ENCODE peak calls at places on chromosomes 12 and 14, in four cellular contexts. F is GM12878, K is HepG2, L is K562. T is an unnamed sample.

GRCh38 chr12:53530056-53530455 is 22.8 kb upstream of the NPFF start:
- DNase-seq in K (no peak), L (no peak), F (no peak), T (no peak)

GRCh38 chr12:101436146-101436545 is 28.6 kb upstream of the ARL1 start:
- DNase-seq in L (no peak), F (no peak), K (no peak), T (no peak)

GRCh38 chr12:53210843-53211242 is 3.8 kb upstream of the ITGB7 start:
- DNase-seq in L (no peak), K (no peak), F (no peak), T (no peak)

GRCh38 chr12:11886339-11886738 is 184.4 kb upstream of the BCL2L14 start:
- DNase-seq in K (no peak), L (no peak), F (no peak), T (no peak)

GRCh38 chr12:88172844-88173407 is 30.8 kb downstream of the TMTC3 start:
- DNase-seq in K (no peak), F (no peak), L (no peak), T (no peak)

GRCh38 chr14:69859591-69859990 is 19.6 kb upstream of the SMOC1 start:
- DNase-seq in K (no peak), L (no peak), F (no peak), T (no peak)

GRCh38 chr12:110857528-110857927 is 10.7 kb downstream of the CCDC63 start:
- DNase-seq in L (no peak), F (no peak), K (no peak), T (peak)

GRCh38 chr12:104859144-104859543 is 98.9 kb downstream of the SLC41A2 start:
- DNase-seq in F (no peak), L (no peak), K (no peak), T (no peak)

GRCh38 chr14:77376380-77376770 is 519 bp downstream of the TMED8 start:
- DNase-seq in L (peak), F (no peak), K (no peak), T (peak)

GRCh38 chr12:103495158-103495782 is 498 bp downstream of the C12orf42 start:
- DNase-seq in L (peak), F (no peak), K (no peak), T (peak)

GRCh38 chr12:54932691-54933090 is 51.9 kb downstream of the TESPA1 start:
- DNase-seq in L (peak), F (no peak), K (no peak), T (no peak)

GRCh38 chr12:80195143-80195726 is 95.9 kb downstream of the OTOGL start:
- DNase-seq in L (no peak), F (no peak), K (peak), T (peak)

GRCh38 chr14:62657376-62657775 is 387.9 kb downstream of the KCNH5 start:
- DNase-seq in F (no peak), L (no peak), K (no peak), T (peak)

GRCh38 chr14:100836053-100836805 is 10.3 kb downstream of the MEG3 start:
- DNase-seq in K (no peak), F (no peak), L (no peak), T (no peak)

GRCh38 chr12:89836026-89836425 is 127.4 kb upstream of the ATP2B1 start:
- DNase-seq in K (no peak), F (no peak), L (no peak), T (no peak)

GRCh38 chr12:68310370-68310769 is 21.8 kb downstream of the MDM1 start:
- DNase-seq in L (no peak), K (no peak), F (no peak), T (no peak)

GRCh38 chr12:31005944-31006361 is 67.7 kb upstream of the DDX11 start:
- DNase-seq in F (no peak), K (no peak), L (no peak), T (no peak)

GRCh38 chr14:68863610-68864300 is 70.9 kb upstream of the ZFP36L1 start:
- DNase-seq in F (no peak), L (no peak), K (no peak), T (no peak)

GRCh38 chr12:50979369-50980052 is 27.2 kb downstream of the HIGD1C start:
- DNase-seq in F (peak), L (no peak), K (no peak), T (no peak)

GRCh38 chr12:24754690-24755638 is 193.9 kb downstream of the BCAT1 start:
- DNase-seq in K (peak), L (no peak), F (no peak), T (no peak)

GRCh38 chr14:94373708-94374107 is 14.7 kb downstream of the SERPINA1 start:
- DNase-seq in L (no peak), K (no peak), F (no peak), T (no peak)

GRCh38 chr12:3730111-3730510 is 22.8 kb downstream of the CRACR2A start:
- DNase-seq in K (no peak), F (no peak), L (no peak), T (no peak)

GRCh38 chr12:124861492-124861891 is 2.2 kb downstream of the SCARB1 start:
- DNase-seq in F (peak), K (no peak), L (peak), T (peak)

GRCh38 chr14:21712039-21712438 is 38.4 kb upstream of the OR4E1 start:
- DNase-seq in L (no peak), K (no peak), F (no peak), T (no peak)
- TF ChIP-seq JUNB in L (no peak), K (no peak), F (no peak), T (no peak)

GRCh38 chr12:131315601-131316000 is 361.9 kb downstream of the ADGRD1 start:
- DNase-seq in F (no peak), L (no peak), K (no peak), T (no peak)

GRCh38 chr12:131314524-131315090 is 360.9 kb downstream of the ADGRD1 start:
- DNase-seq in L (no peak), F (no peak), K (no peak), T (no peak)

GRCh38 chr12:131312793-131313545 is 359.3 kb downstream of the ADGRD1 start:
- DNase-seq in F (no peak), K (no peak), L (no peak), T (no peak)

GRCh38 chr12:131311764-131312163 is 358.1 kb downstream of the ADGRD1 start:
- DNase-seq in K (no peak), L (no peak), F (no peak), T (peak)

GRCh38 chr12:131313635-131314034 is 359.9 kb downstream of the ADGRD1 start:
- DNase-seq in L (no peak), K (no peak), F (no peak), T (no peak)
- TF ChIP-seq CREB1 in L (no peak), K (no peak), F (no peak), T (no peak)

GRCh38 chr12:57173089-57173488 is 25.7 kb upstream of the LRP1-AS start:
- DNase-seq in L (peak), K (peak), F (no peak), T (peak)
- TF ChIP-seq JUNB in L (no peak), K (no peak), F (no peak), T (no peak)

GRCh38 chr12:60231976-60232907 is 636.4 kb downstream of the SLC16A7 start:
- DNase-seq in K (no peak), L (no peak), F (no peak), T (no peak)

GRCh38 chr12:60227916-60228315 is 632.1 kb downstream of the SLC16A7 start:
- DNase-seq in L (no peak), F (no peak), K (no peak), T (no peak)

GRCh38 chr12:60235261-60235660 is 639.4 kb downstream of the SLC16A7 start:
- DNase-seq in F (no peak), K (no peak), L (no peak), T (no peak)

GRCh38 chr12:60230103-60230502 is 634.3 kb downstream of the SLC16A7 start:
- DNase-seq in L (no peak), F (no peak), K (no peak), T (no peak)

GRCh38 chr12:60231301-60231700 is 635.5 kb downstream of the SLC16A7 start:
- DNase-seq in L (no peak), F (no peak), K (no peak), T (peak)
- TF ChIP-seq CREB1 in L (no peak), F (no peak), K (no peak), T (no peak)

GRCh38 chr12:32505067-32505466 is 105.7 kb downstream of the FGD4 start:
- DNase-seq in F (no peak), K (no peak), L (no peak), T (no peak)

GRCh38 chr12:32505546-32505945 is 106.2 kb downstream of the FGD4 start:
- DNase-seq in F (no peak), K (no peak), L (no peak), T (no peak)

GRCh38 chr12:32501835-32502333 is 102.5 kb downstream of the FGD4 start:
- DNase-seq in K (peak), L (no peak), F (no peak), T (peak)

GRCh38 chr12:32502693-32503510 is 103.5 kb downstream of the FGD4 start:
- DNase-seq in K (no peak), F (no peak), L (no peak), T (peak)

GRCh38 chr12:32504626-32505025 is 105.3 kb downstream of the FGD4 start:
- DNase-seq in K (no peak), L (no peak), F (no peak), T (no peak)
- TF ChIP-seq JUNB in K (no peak), L (no peak), F (no peak), T (no peak)

GRCh38 chr12:18264581-18265075 is 3.3 kb downstream of the PIK3C2G start:
- DNase-seq in L (no peak), F (no peak), K (no peak), T (no peak)
- TF ChIP-seq CREB1 in L (no peak), F (no peak), K (no peak), T (no peak)